ENCODE peak calls at places on chromosomes 4 and X, in six cellular contexts. One of them, this sample, is unnamed.

GRCh38 chr4:89829470-89830138 is 7.4 kb downstream of the SNCA start:
- DNase-seq in H1: no peak
- DNase-seq in GM23248: no peak
- DNase-seq in neuronal stem cell: no peak
- DNase-seq in IMR-90: no peak
- DNase-seq in hepatocyte: no peak
- DNase-seq in this sample: no peak

GRCh38 chrX:3066555-3066954 is 25.3 kb downstream of the ARSF start:
- DNase-seq in H1: no peak
- DNase-seq in GM23248: peak; percentile 2
- DNase-seq in neuronal stem cell: no peak
- DNase-seq in IMR-90: peak; percentile 3
- DNase-seq in hepatocyte: peak; percentile 25
- DNase-seq in this sample: no peak

GRCh38 chrX:5306654-5307121 is 922.0 kb downstream of the NLGN4X start:
- DNase-seq in H1: no peak
- DNase-seq in GM23248: no peak
- DNase-seq in neuronal stem cell: no peak
- DNase-seq in IMR-90: no peak
- DNase-seq in hepatocyte: no peak
- DNase-seq in this sample: no peak

GRCh38 chr4:8592366-8593267 is at the start of gene CPZ:
- DNase-seq in H1: peak; percentile 85
- DNase-seq in GM23248: peak; percentile 82
- DNase-seq in neuronal stem cell: peak; percentile 64
- DNase-seq in IMR-90: peak; percentile 50
- DNase-seq in hepatocyte: peak; percentile 74
- DNase-seq in this sample: peak; percentile 95

GRCh38 chrX:76253432-76253831 is 80.6 kb downstream of the PBDC1 start:
- DNase-seq in H1: no peak
- DNase-seq in GM23248: peak; percentile 38
- DNase-seq in neuronal stem cell: peak; percentile 23
- DNase-seq in IMR-90: peak; percentile 56
- DNase-seq in hepatocyte: peak; percentile 39
- DNase-seq in this sample: peak; percentile 49

GRCh38 chr4:102612824-102613366 is 111.7 kb downstream of the NFKB1 start:
- DNase-seq in H1: no peak
- DNase-seq in GM23248: no peak
- DNase-seq in neuronal stem cell: no peak
- DNase-seq in IMR-90: no peak
- DNase-seq in hepatocyte: no peak
- DNase-seq in this sample: no peak

GRCh38 chr4:76758290-76758882 is 139.6 kb downstream of the SOWAHB start:
- DNase-seq in H1: peak; percentile 55
- DNase-seq in GM23248: peak; percentile 86
- DNase-seq in neuronal stem cell: peak; percentile 49
- DNase-seq in IMR-90: peak; percentile 81
- DNase-seq in hepatocyte: peak; percentile 65
- DNase-seq in this sample: no peak

GRCh38 chrX:29090811-29091210 is 503.6 kb downstream of the IL1RAPL1 start:
- DNase-seq in H1: no peak
- DNase-seq in GM23248: no peak
- DNase-seq in neuronal stem cell: no peak
- DNase-seq in IMR-90: peak; percentile 29
- DNase-seq in hepatocyte: peak; percentile 16
- DNase-seq in this sample: no peak

GRCh38 chr4:76435689-76436176 is 704 bp downstream of the SHROOM3 start:
- DNase-seq in H1: no peak
- DNase-seq in GM23248: peak; percentile 30
- DNase-seq in neuronal stem cell: peak; percentile 21
- DNase-seq in IMR-90: no peak
- DNase-seq in hepatocyte: no peak
- DNase-seq in this sample: no peak

GRCh38 chr4:147773261-147774184 is 41.6 kb downstream of the ARHGAP10 start:
- DNase-seq in H1: no peak
- DNase-seq in GM23248: peak; percentile 55
- DNase-seq in neuronal stem cell: no peak
- DNase-seq in IMR-90: peak; percentile 78
- DNase-seq in hepatocyte: no peak
- DNase-seq in this sample: no peak

GRCh38 chrX:15838017-15838416 is 16.6 kb downstream of the AP1S2 start:
- DNase-seq in H1: no peak
- DNase-seq in GM23248: no peak
- DNase-seq in neuronal stem cell: no peak
- DNase-seq in IMR-90: no peak
- DNase-seq in hepatocyte: no peak
- DNase-seq in this sample: no peak

GRCh38 chr4:124980276-124980752 is 267.8 kb upstream of the ANKRD50 start:
- DNase-seq in H1: no peak
- DNase-seq in GM23248: peak; percentile 87
- DNase-seq in neuronal stem cell: no peak
- DNase-seq in IMR-90: peak; percentile 74
- DNase-seq in hepatocyte: no peak
- DNase-seq in this sample: no peak

GRCh38 chr4:3800351-3800750 is 34.2 kb downstream of the ADRA2C start:
- DNase-seq in H1: no peak
- DNase-seq in GM23248: no peak
- DNase-seq in neuronal stem cell: no peak
- DNase-seq in IMR-90: no peak
- DNase-seq in hepatocyte: no peak
- DNase-seq in this sample: no peak

GRCh38 chr4:38743866-38744265 is 38.9 kb downstream of the TLR10 start:
- DNase-seq in H1: no peak
- DNase-seq in GM23248: no peak
- DNase-seq in neuronal stem cell: no peak
- DNase-seq in IMR-90: no peak
- DNase-seq in hepatocyte: no peak
- DNase-seq in this sample: no peak

GRCh38 chr4:8343967-8344331 is 74.4 kb downstream of the HTRA3 start:
- DNase-seq in H1: no peak
- DNase-seq in GM23248: no peak
- DNase-seq in neuronal stem cell: no peak
- DNase-seq in IMR-90: no peak
- DNase-seq in hepatocyte: no peak
- DNase-seq in this sample: no peak

GRCh38 chr4:64857198-64857597 is 447.9 kb upstream of the TECRL start:
- DNase-seq in H1: no peak
- DNase-seq in GM23248: no peak
- DNase-seq in neuronal stem cell: no peak
- DNase-seq in IMR-90: no peak
- DNase-seq in hepatocyte: no peak
- DNase-seq in this sample: no peak

GRCh38 chr4:48173055-48173991 is 39.3 kb upstream of the TXK start:
- DNase-seq in H1: no peak
- DNase-seq in GM23248: peak; percentile 69
- DNase-seq in neuronal stem cell: no peak
- DNase-seq in IMR-90: peak; percentile 90
- DNase-seq in hepatocyte: peak; percentile 35
- DNase-seq in this sample: no peak

DNA sequence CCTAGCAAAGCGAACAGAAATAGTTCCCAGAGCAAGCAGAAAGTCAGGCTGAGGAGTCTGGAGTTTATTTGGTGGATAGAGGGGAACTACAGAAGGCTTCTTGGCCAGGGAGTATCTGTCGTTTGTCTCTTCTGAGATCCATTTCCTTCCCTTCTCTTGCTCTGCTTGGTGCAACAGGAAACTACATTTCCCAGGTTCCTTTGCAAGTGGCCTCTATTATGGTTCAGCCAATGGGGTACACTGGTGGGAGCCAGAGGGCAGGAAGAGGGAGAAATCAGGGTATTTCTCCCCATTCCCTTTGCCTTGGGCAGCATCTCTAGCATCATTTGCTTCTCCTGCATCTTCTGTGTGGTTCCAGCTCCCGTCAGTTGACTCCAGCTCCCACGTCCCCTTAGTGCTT is 142.1 kb downstream of the BCOR start:
- DNase-seq in H1: no peak
- DNase-seq in GM23248: no peak
- DNase-seq in neuronal stem cell: no peak
- DNase-seq in IMR-90: no peak
- DNase-seq in hepatocyte: no peak
- DNase-seq in this sample: no peak
- H2AFZ ChIP-seq in H1: peak overlapping the region; percentile 96
- H2AFZ ChIP-seq in GM23248: no peak overlapping the region
- H2AFZ ChIP-seq in neuronal stem cell: peak overlapping the region; percentile 81
- H2AFZ ChIP-seq in IMR-90: no peak overlapping the region
- H2AFZ ChIP-seq in hepatocyte: no peak overlapping the region
- H2AFZ ChIP-seq in this sample: no peak overlapping the region

DNA sequence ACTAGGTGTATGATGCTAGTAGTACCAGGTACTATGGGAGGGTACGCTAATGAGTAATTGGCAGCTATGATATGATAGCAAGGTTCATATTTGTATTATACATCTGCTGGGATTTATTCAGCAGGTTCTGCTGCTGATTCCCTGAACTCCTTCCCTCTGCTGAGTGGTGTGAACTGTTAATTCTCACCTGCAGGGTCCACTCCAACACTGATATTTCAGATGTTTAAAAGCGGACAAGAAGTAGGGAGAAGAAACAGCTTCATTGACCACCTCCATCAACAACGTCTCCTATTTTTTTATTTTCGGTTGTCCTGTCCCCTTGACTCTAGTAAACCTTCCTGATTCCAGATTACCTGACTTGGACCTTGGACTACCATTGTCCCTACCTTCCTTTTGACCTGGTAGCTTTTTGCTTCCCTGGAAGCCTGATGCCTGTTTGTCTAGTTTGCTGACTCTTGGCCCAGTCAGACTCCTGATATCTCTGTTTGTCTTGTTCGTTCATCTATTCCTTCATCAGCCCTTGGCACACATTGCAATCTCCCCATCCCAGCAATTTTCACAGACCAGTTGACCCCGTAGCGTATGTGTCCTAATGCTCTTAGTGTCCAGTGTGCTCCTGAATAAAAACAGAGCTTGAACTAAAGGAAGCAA is 34.0 kb upstream of the RNF128 start:
- DNase-seq in H1: no peak
- DNase-seq in GM23248: no peak
- DNase-seq in neuronal stem cell: no peak
- DNase-seq in IMR-90: no peak
- DNase-seq in hepatocyte: peak; percentile 13
- DNase-seq in this sample: no peak
- H3K4me3 ChIP-seq in H1: no peak overlapping the region
- H3K4me3 ChIP-seq in GM23248: no peak overlapping the region
- H3K4me3 ChIP-seq in neuronal stem cell: no peak overlapping the region
- H3K4me3 ChIP-seq in IMR-90: no peak overlapping the region
- H3K4me3 ChIP-seq in hepatocyte: no peak overlapping the region
- H3K4me3 ChIP-seq in this sample: no peak overlapping the region

GRCh38 chrX:156000361-156000926 is 2.9 kb downstream of the IL9R start:
- DNase-seq in H1: no peak
- DNase-seq in GM23248: no peak
- DNase-seq in neuronal stem cell: no peak
- DNase-seq in IMR-90: no peak
- DNase-seq in hepatocyte: peak; percentile 8
- DNase-seq in this sample: peak; percentile 19

GRCh38 chrX:156001667-156002021 is 4.1 kb downstream of the IL9R start:
- DNase-seq in H1: no peak
- DNase-seq in GM23248: no peak
- DNase-seq in neuronal stem cell: no peak
- DNase-seq in IMR-90: no peak
- DNase-seq in hepatocyte: no peak
- DNase-seq in this sample: no peak

GRCh38 chrX:156002517-156002916 is 5.0 kb downstream of the IL9R start:
- DNase-seq in H1: no peak
- DNase-seq in GM23248: peak; percentile 54
- DNase-seq in neuronal stem cell: no peak
- DNase-seq in IMR-90: no peak
- DNase-seq in hepatocyte: no peak
- DNase-seq in this sample: peak; percentile 53

GRCh38 chrX:155998761-155999510 is 1.4 kb downstream of the IL9R start:
- DNase-seq in H1: no peak
- DNase-seq in GM23248: no peak
- DNase-seq in neuronal stem cell: no peak
- DNase-seq in IMR-90: no peak
- DNase-seq in hepatocyte: no peak
- DNase-seq in this sample: peak; percentile 34

DNA sequence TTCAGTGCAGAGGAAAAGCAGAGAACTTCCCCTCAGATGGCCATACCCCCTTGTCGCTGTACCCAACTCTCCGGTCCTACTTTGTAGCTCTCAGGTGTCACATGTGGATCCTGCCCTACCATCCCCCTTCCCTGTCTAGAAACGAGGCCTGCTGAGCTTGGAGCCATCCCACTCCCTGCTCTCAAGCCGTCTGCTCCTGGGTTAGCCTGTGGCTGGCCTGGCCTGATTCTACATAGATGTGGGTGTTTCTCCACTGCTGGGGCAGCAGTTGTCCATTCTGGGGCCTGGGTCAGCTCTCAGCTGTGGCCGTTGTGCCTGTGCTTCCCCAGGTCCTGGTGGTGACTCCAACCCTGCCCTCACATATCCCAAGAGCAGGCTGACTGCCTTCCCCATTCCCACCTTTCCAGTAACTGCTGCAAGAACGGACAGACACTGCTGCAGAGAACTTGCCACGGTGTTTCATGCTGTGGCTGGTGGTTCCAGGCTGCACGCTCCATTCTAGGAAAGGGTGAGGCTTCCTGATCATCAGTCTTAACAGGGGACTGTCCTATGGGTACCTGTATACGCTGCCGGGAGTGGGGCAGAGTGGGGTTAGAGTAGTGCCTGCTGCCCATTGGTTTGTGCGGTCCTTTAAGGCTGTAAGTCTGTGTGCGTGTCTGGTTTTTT is 3.6 kb downstream of the IL9R start:
- DNase-seq in H1: no peak
- DNase-seq in GM23248: no peak
- DNase-seq in neuronal stem cell: no peak
- DNase-seq in IMR-90: no peak
- DNase-seq in hepatocyte: no peak
- DNase-seq in this sample: peak; percentile 22
- H3K9me3 ChIP-seq in H1: peaks cover 61% of the 10 kb centered on the region
- H3K9me3 ChIP-seq in GM23248: no peaks in the 10 kb centered on the region
- H3K9me3 ChIP-seq in neuronal stem cell: no peaks in the 10 kb centered on the region
- H3K9me3 ChIP-seq in IMR-90: peaks cover 3% of the 10 kb centered on the region
- H3K9me3 ChIP-seq in hepatocyte: no peaks in the 10 kb centered on the region
- H3K9me3 ChIP-seq in this sample: no peaks in the 10 kb centered on the region

GRCh38 chr4:16104520-16104919 is 20.7 kb upstream of the PROM1 start:
- DNase-seq in H1: no peak
- DNase-seq in GM23248: no peak
- DNase-seq in neuronal stem cell: no peak
- DNase-seq in IMR-90: no peak
- DNase-seq in hepatocyte: no peak
- DNase-seq in this sample: no peak
- H2AFZ ChIP-seq in H1: no peak overlapping the region
- H2AFZ ChIP-seq in GM23248: no peak overlapping the region
- H2AFZ ChIP-seq in neuronal stem cell: no peak overlapping the region
- H2AFZ ChIP-seq in IMR-90: no peak overlapping the region
- H2AFZ ChIP-seq in hepatocyte: no peak overlapping the region
- H2AFZ ChIP-seq in this sample: no peak overlapping the region

GRCh38 chrX:153685751-153686676 is 1.7 kb upstream of the SLC6A8 start:
- DNase-seq in H1: peak; percentile 47
- DNase-seq in GM23248: no peak
- DNase-seq in neuronal stem cell: no peak
- DNase-seq in IMR-90: no peak
- DNase-seq in hepatocyte: no peak
- DNase-seq in this sample: peak; percentile 85
- H3K4me3 ChIP-seq in H1: no peak overlapping the region
- H3K4me3 ChIP-seq in GM23248: no peak overlapping the region
- H3K4me3 ChIP-seq in neuronal stem cell: peak overlapping the region; percentile 49
- H3K4me3 ChIP-seq in IMR-90: no peak overlapping the region
- H3K4me3 ChIP-seq in hepatocyte: no peak overlapping the region
- H3K4me3 ChIP-seq in this sample: no peak overlapping the region

This sample was measured in osteoblast.